ENCODE peak calls at places on chromosomes 2 and 18, in eight cellular contexts. P, R, C, S, V, K, F and A are unnamed samples.

GRCh38 chr2:199581935-199582336 is 124.2 kb upstream of the SATB2 start:
- DNase-seq in P (no peak), R (no peak), C (no peak), S (no peak), V (no peak), K (no peak), F (no peak), A (no peak)

GRCh38 chr2:9462872-9463697 is 11.3 kb upstream of the IAH1 start:
- DNase-seq in P (no peak), R (no peak), C (no peak), S (no peak), V (peak; percentile 29), K (peak; percentile 16), F (no peak), A (no peak)

GRCh38 chr2:237677951-237678481 is 50.6 kb downstream of the LRRFIP1 start:
- DNase-seq in P (peak; percentile 91), R (no peak), C (peak; percentile 55), S (no peak), V (no peak), K (no peak), F (peak; percentile 81), A (no peak)

GRCh38 chr2:150570712-150571111 is 83.2 kb upstream of the RND3 start:
- DNase-seq in P (no peak), R (no peak), C (no peak), S (peak; percentile 82), V (no peak), K (no peak), F (no peak), A (no peak)

GRCh38 chr18:24491882-24492281 is 31.4 kb downstream of the HRH4 start:
- DNase-seq in P (no peak), R (no peak), C (peak; percentile 84), S (no peak), V (no peak), K (peak; percentile 9), F (no peak), A (no peak)

GRCh38 chr2:169107645-169108044 is 38.3 kb downstream of the DHRS9 start:
- DNase-seq in P (no peak), R (no peak), C (peak; percentile 62), S (no peak), V (no peak), K (no peak), F (no peak), A (no peak)

GRCh38 chr2:178707471-178707870 is 99.8 kb downstream of the TTN start:
- DNase-seq in P (no peak), R (no peak), C (no peak), S (no peak), V (no peak), K (peak; percentile 75), F (no peak), A (no peak)

GRCh38 chr2:45497355-45497754 is 113.7 kb downstream of the SRBD1 start:
- DNase-seq in P (no peak), R (no peak), C (peak; percentile 10), S (no peak), V (no peak), K (no peak), F (no peak), A (no peak)

GRCh38 chr18:57942090-57942489 is 101.9 kb upstream of the NEDD4L start:
- DNase-seq in P (no peak), R (no peak), C (no peak), S (no peak), V (no peak), K (peak; percentile 17), F (no peak), A (peak; percentile 53)

GRCh38 chr2:45922577-45922988 is 271.1 kb downstream of the PRKCE start:
- DNase-seq in P (peak; percentile 34), R (no peak), C (no peak), S (no peak), V (peak; percentile 32), K (peak; percentile 95), F (no peak), A (no peak)

GRCh38 chr2:39228413-39229209 is 15.2 kb downstream of the CDKL4 start:
- DNase-seq in P (no peak), R (no peak), C (peak; percentile 55), S (no peak), V (no peak), K (no peak), F (no peak), A (no peak)

GRCh38 chr2:136065907-136066306 is 52.0 kb downstream of the CXCR4 start:
- DNase-seq in P (no peak), R (no peak), C (no peak), S (peak; percentile 44), V (no peak), K (no peak), F (no peak), A (no peak)

GRCh38 chr18:45993441-45993840 is 26.3 kb upstream of the EPG5 start:
- DNase-seq in P (peak; percentile 91), R (no peak), C (no peak), S (peak; percentile 37), V (no peak), K (no peak), F (no peak), A (peak; percentile 17)

GRCh38 chr2:172919732-172920131 is 155.9 kb upstream of the MAP3K20 start:
- DNase-seq in P (no peak), R (no peak), C (no peak), S (no peak), V (no peak), K (no peak), F (no peak), A (no peak)

GRCh38 chr2:109609352-109610024 is 4.3 kb downstream of the SEPTIN10 start:
- DNase-seq in P (peak; percentile 73), R (no peak), C (no peak), S (peak; percentile 66), V (no peak), K (no peak), F (no peak), A (no peak)

GRCh38 chr2:113757059-113757657 is 716 bp upstream of the SLC35F5 start:
- DNase-seq in P (no peak), R (no peak), C (no peak), S (peak; percentile 13), V (no peak), K (no peak), F (no peak), A (no peak)

GRCh38 chr2:188303363-188304031 is 11.8 kb downstream of the GULP1 start:
- DNase-seq in P (peak; percentile 71), R (no peak), C (no peak), S (no peak), V (no peak), K (no peak), F (no peak), A (no peak)

GRCh38 chr18:31297248-31297647 is 20.7 kb upstream of the DSG1 start:
- DNase-seq in P (no peak), R (no peak), C (no peak), S (no peak), V (no peak), K (no peak), F (no peak), A (no peak)

GRCh38 chr18:42052137-42052708 is 97.2 kb downstream of the PIK3C3 start:
- DNase-seq in P (peak; percentile 13), R (no peak), C (peak; percentile 8), S (peak; percentile 39), V (no peak), K (peak; percentile 3), F (no peak), A (no peak)